ENCODE peak calls at places on chromosomes 7 and 10, in seven cellular contexts. One of them, this sample, is unnamed.

GRCh38 chr7:25250386-25250785 is 22.1 kb upstream of the NPVF start:
- DNase-seq in SK-N-SH: no peak
- DNase-seq in HepG2: no peak
- DNase-seq in HCT116: no peak
- DNase-seq in GM12878: no peak
- DNase-seq in H1: no peak
- DNase-seq in K562: no peak
- DNase-seq in this sample: no peak

GRCh38 chr7:27150568-27151340 is 1.6 kb downstream of the HOXA3 start:
- DNase-seq in SK-N-SH: peak; percentile 96
- DNase-seq in HepG2: peak; percentile 42
- DNase-seq in HCT116: no peak
- DNase-seq in GM12878: no peak
- DNase-seq in H1: no peak
- DNase-seq in K562: peak; percentile 80
- DNase-seq in this sample: peak; percentile 95

GRCh38 chr7:3979956-3980643 is 679.0 kb downstream of the SDK1 start:
- DNase-seq in SK-N-SH: peak; percentile 69
- DNase-seq in HepG2: peak; percentile 15
- DNase-seq in HCT116: no peak
- DNase-seq in GM12878: no peak
- DNase-seq in H1: peak; percentile 5
- DNase-seq in K562: no peak
- DNase-seq in this sample: no peak

GRCh38 chr7:494906-495305 is 24.7 kb downstream of the PDGFA start:
- DNase-seq in SK-N-SH: no peak
- DNase-seq in HepG2: no peak
- DNase-seq in HCT116: no peak
- DNase-seq in GM12878: no peak
- DNase-seq in H1: no peak
- DNase-seq in K562: no peak
- DNase-seq in this sample: no peak

GRCh38 chr7:34875481-34875880 is 161.8 kb downstream of the DPY19L1 start:
- DNase-seq in SK-N-SH: no peak
- DNase-seq in HepG2: no peak
- DNase-seq in HCT116: no peak
- DNase-seq in GM12878: no peak
- DNase-seq in H1: no peak
- DNase-seq in K562: no peak
- DNase-seq in this sample: no peak

GRCh38 chr7:54722502-54722901 is 36.5 kb downstream of the SEC61G start:
- DNase-seq in SK-N-SH: no peak
- DNase-seq in HepG2: no peak
- DNase-seq in HCT116: no peak
- DNase-seq in GM12878: no peak
- DNase-seq in H1: no peak
- DNase-seq in K562: no peak
- DNase-seq in this sample: no peak

GRCh38 chr7:132290021-132290420 is 286.2 kb downstream of the PLXNA4 start:
- DNase-seq in SK-N-SH: peak; percentile 49
- DNase-seq in HepG2: no peak
- DNase-seq in HCT116: no peak
- DNase-seq in GM12878: no peak
- DNase-seq in H1: no peak
- DNase-seq in K562: no peak
- DNase-seq in this sample: no peak

GRCh38 chr10:69088801-69089501 is 1.0 kb downstream of the SRGN start:
- DNase-seq in SK-N-SH: no peak
- DNase-seq in HepG2: no peak
- DNase-seq in HCT116: no peak
- DNase-seq in GM12878: peak; percentile 61
- DNase-seq in H1: no peak
- DNase-seq in K562: peak; percentile 79
- DNase-seq in this sample: no peak

GRCh38 chr7:82760831-82761230 is 317.3 kb upstream of the CACNA2D1 start:
- DNase-seq in SK-N-SH: no peak
- DNase-seq in HepG2: no peak
- DNase-seq in HCT116: no peak
- DNase-seq in GM12878: no peak
- DNase-seq in H1: no peak
- DNase-seq in K562: no peak
- DNase-seq in this sample: no peak

GRCh38 chr7:83655951-83656556 is 7.1 kb upstream of the SEMA3E start:
- DNase-seq in SK-N-SH: peak; percentile 61
- DNase-seq in HepG2: peak; percentile 26
- DNase-seq in HCT116: peak; percentile 50
- DNase-seq in GM12878: peak; percentile 7
- DNase-seq in H1: no peak
- DNase-seq in K562: no peak
- DNase-seq in this sample: peak; percentile 11

GRCh38 chr10:71727429-71728217 is 8.0 kb upstream of the C10orf105 start:
- DNase-seq in SK-N-SH: peak; percentile 72
- DNase-seq in HepG2: peak; percentile 60
- DNase-seq in HCT116: no peak
- DNase-seq in GM12878: peak; percentile 90
- DNase-seq in H1: no peak
- DNase-seq in K562: peak; percentile 42
- DNase-seq in this sample: peak; percentile 13

GRCh38 chr10:5538446-5538845 is 13.7 kb downstream of the CALML3 start:
- DNase-seq in SK-N-SH: no peak
- DNase-seq in HepG2: no peak
- DNase-seq in HCT116: no peak
- DNase-seq in GM12878: no peak
- DNase-seq in H1: no peak
- DNase-seq in K562: no peak
- DNase-seq in this sample: peak; percentile 20

GRCh38 chr7:6709808-6710207 is 3.1 kb upstream of the ZNF12 start:
- DNase-seq in SK-N-SH: no peak
- DNase-seq in HepG2: peak; percentile 58
- DNase-seq in HCT116: peak; percentile 34
- DNase-seq in GM12878: no peak
- DNase-seq in H1: no peak
- DNase-seq in K562: no peak
- DNase-seq in this sample: no peak

GRCh38 chr7:29285451-29285807 is 90.9 kb downstream of the CHN2 start:
- DNase-seq in SK-N-SH: no peak
- DNase-seq in HepG2: peak; percentile 28
- DNase-seq in HCT116: peak; percentile 62
- DNase-seq in GM12878: peak; percentile 55
- DNase-seq in H1: no peak
- DNase-seq in K562: no peak
- DNase-seq in this sample: no peak

GRCh38 chr7:136324073-136324704 is 347.0 kb upstream of the MTPN start:
- DNase-seq in SK-N-SH: no peak
- DNase-seq in HepG2: no peak
- DNase-seq in HCT116: no peak
- DNase-seq in GM12878: no peak
- DNase-seq in H1: no peak
- DNase-seq in K562: peak; percentile 28
- DNase-seq in this sample: no peak

GRCh38 chr10:103598654-103599115 is 105.2 kb downstream of the NEURL1 start:
- DNase-seq in SK-N-SH: peak; percentile 88
- DNase-seq in HepG2: peak; percentile 72
- DNase-seq in HCT116: peak; percentile 66
- DNase-seq in GM12878: no peak
- DNase-seq in H1: peak; percentile 31
- DNase-seq in K562: peak; percentile 67
- DNase-seq in this sample: peak; percentile 91

GRCh38 chr7:128431754-128432153 is 22.0 kb upstream of the IMPDH1 start:
- DNase-seq in SK-N-SH: no peak
- DNase-seq in HepG2: no peak
- DNase-seq in HCT116: no peak
- DNase-seq in GM12878: no peak
- DNase-seq in H1: no peak
- DNase-seq in K562: no peak
- DNase-seq in this sample: no peak

GRCh38 chr7:153381275-153382119 is 621.9 kb downstream of the ACTR3B start:
- DNase-seq in SK-N-SH: peak; percentile 60
- DNase-seq in HepG2: peak; percentile 28
- DNase-seq in HCT116: no peak
- DNase-seq in GM12878: no peak
- DNase-seq in H1: peak; percentile 25
- DNase-seq in K562: peak; percentile 78
- DNase-seq in this sample: peak; percentile 28
- TF ChIP-seq JUND in SK-N-SH: no peak
- TF ChIP-seq JUND in HepG2: no peak
- TF ChIP-seq JUND in HCT116: no peak
- TF ChIP-seq JUND in GM12878: no peak
- TF ChIP-seq JUND in H1: no peak
- TF ChIP-seq JUND in K562: peak; percentile 35
- TF ChIP-seq JUND in this sample: no peak

GRCh38 chr7:93889261-93889660 is 1.3 kb downstream of the TFPI2 start:
- DNase-seq in SK-N-SH: no peak
- DNase-seq in HepG2: no peak
- DNase-seq in HCT116: no peak
- DNase-seq in GM12878: no peak
- DNase-seq in H1: no peak
- DNase-seq in K562: no peak
- DNase-seq in this sample: no peak

GRCh38 chr7:93894966-93895650 is 4.6 kb upstream of the TFPI2 start:
- DNase-seq in SK-N-SH: no peak
- DNase-seq in HepG2: no peak
- DNase-seq in HCT116: no peak
- DNase-seq in GM12878: no peak
- DNase-seq in H1: no peak
- DNase-seq in K562: no peak
- DNase-seq in this sample: no peak

GRCh38 chr7:93894426-93894825 is 3.9 kb upstream of the TFPI2 start:
- DNase-seq in SK-N-SH: no peak
- DNase-seq in HepG2: no peak
- DNase-seq in HCT116: no peak
- DNase-seq in GM12878: no peak
- DNase-seq in H1: no peak
- DNase-seq in K562: no peak
- DNase-seq in this sample: no peak

GRCh38 chr7:93890464-93891068 is at the start of gene TFPI2:
- DNase-seq in SK-N-SH: peak; percentile 83
- DNase-seq in HepG2: peak; percentile 2
- DNase-seq in HCT116: no peak
- DNase-seq in GM12878: no peak
- DNase-seq in H1: peak; percentile 43
- DNase-seq in K562: peak; percentile 12
- DNase-seq in this sample: no peak

DNA sequence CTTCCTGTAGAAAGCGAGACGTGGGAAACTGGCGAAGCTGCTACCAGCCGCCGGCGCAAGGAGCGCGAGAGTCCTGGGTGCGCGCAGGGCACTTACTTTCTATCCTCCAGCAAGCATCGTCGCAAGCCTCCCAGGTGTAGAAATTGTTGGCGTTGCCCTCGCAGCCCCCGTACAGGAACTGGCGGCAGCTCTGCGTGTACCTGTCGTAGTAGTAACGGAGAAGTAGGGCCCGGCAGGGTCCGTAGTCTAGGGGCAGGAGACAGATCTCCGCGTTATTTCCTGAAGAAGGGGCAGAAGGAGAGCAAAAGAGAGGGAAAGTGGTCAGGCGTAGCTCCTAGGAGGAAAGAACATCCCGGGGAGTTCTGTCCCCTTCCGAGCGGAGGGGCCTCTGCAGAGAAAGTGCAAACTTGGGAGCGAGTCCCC is 501 bp downstream of the TFPI2 start:
- DNase-seq in SK-N-SH: peak; percentile 69
- DNase-seq in HepG2: no peak
- DNase-seq in HCT116: no peak
- DNase-seq in GM12878: no peak
- DNase-seq in H1: peak; percentile 25
- DNase-seq in K562: no peak
- DNase-seq in this sample: no peak
- TF ChIP-seq JUND in SK-N-SH: no peak
- TF ChIP-seq JUND in HepG2: no peak
- TF ChIP-seq JUND in HCT116: no peak
- TF ChIP-seq JUND in GM12878: no peak
- TF ChIP-seq JUND in H1: no peak
- TF ChIP-seq JUND in K562: no peak
- TF ChIP-seq JUND in this sample: no peak

DNA sequence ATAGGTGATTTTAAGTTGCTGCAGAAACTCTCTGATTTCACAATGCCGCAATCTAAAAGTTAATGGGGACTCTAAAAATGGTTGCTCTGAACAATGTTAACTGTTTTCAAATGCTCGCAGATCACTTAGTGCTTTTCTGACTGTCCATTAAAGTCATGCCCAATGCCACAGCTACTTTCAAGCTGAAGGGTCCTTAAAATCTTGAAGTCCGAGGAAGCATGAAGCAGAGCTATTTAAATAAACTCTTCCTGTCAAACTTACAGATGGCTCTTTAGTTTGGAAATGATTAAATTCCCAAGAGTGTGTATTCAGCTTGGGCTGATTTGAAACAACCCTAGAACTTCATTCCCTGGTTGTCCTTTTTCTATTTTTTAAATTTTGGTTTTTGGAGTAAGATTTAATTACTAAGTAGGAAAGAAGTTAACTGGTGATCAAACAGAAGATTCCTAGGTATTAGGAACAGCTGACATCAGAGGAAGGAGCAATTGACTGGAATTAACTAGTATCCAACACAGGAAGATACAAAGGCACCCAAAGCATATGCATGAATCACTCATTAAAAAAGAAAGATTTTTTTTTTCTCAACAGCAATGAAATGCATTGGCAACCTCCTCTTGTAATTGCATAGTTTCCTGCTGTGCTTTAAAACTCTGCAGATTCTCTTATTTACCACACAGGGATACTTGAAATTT is 105.1 kb downstream of the NRP1 start:
- DNase-seq in SK-N-SH: no peak
- DNase-seq in HepG2: no peak
- DNase-seq in HCT116: no peak
- DNase-seq in GM12878: no peak
- DNase-seq in H1: no peak
- DNase-seq in K562: no peak
- DNase-seq in this sample: no peak
- TF ChIP-seq JUND in SK-N-SH: peak; percentile 45
- TF ChIP-seq JUND in HepG2: no peak
- TF ChIP-seq JUND in HCT116: no peak
- TF ChIP-seq JUND in GM12878: no peak
- TF ChIP-seq JUND in H1: no peak
- TF ChIP-seq JUND in K562: no peak
- TF ChIP-seq JUND in this sample: no peak

DNA sequence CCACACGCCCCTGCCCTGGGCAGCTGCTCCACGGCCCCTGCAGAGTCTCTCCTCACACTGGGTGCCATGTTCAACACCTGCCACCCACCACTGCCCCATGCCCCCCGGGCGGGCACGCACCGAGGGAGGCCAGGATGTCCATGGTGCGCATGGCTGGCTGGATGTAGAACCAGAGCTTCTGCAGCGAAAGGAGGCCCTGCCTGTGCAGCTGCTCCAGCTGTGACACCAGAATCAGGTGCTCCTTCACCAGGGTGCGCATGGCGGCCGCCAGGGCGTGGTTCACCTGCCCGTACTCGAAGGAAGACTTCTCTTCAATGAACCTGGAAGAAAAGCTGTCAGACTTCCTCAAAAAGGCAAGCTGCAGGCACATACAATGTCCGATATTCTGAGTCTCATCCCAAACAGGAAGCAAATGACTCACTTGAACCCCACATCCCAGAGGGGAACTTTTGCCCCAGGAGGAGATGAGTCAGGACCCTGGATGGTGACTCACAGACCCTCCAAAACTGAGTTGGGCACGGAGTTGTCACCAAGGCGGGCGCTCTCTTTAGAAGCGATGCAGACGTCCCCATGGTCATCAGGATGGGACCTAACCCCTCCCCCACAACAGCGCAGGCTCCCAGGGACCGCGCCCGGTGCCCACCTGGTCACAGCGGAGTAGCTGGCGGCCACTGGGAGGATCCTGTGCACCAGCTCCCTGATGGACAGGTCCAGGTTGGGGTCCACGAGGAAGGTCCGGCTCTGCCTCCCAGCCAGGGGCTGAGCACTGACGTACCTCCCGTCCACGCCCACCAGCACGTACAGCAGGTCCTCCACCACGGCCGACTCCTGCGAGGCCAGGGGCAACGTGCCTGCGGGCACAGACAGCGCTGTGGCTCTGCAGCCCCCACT is 15.5 kb downstream of the TUBGCP2 start:
- DNase-seq in SK-N-SH: peak; percentile 34
- DNase-seq in HepG2: no peak
- DNase-seq in HCT116: no peak
- DNase-seq in GM12878: no peak
- DNase-seq in H1: no peak
- DNase-seq in K562: no peak
- DNase-seq in this sample: no peak
- TF ChIP-seq JUND in SK-N-SH: peak; percentile 84
- TF ChIP-seq JUND in HepG2: no peak
- TF ChIP-seq JUND in HCT116: no peak
- TF ChIP-seq JUND in GM12878: no peak
- TF ChIP-seq JUND in H1: no peak
- TF ChIP-seq JUND in K562: no peak
- TF ChIP-seq JUND in this sample: no peak

This sample was measured in T47D.